ENCODE peak calls at places on chromosomes 12 and 14, in ten cellular contexts. One of them, this sample, is unnamed.
A peak's percentile ranks its signal among the peaks of the same experiment; 100 is the strongest.

GRCh38 chr14:65330416-65330815 is 82.1 kb upstream of the FUT8 start:
- DNase-seq in pancreas: no peak
- DNase-seq in gastrocnemius medialis: no peak
- DNase-seq in small intestine: no peak
- DNase-seq in colonic mucosa: no peak
- DNase-seq in neuronal stem cell: no peak
- DNase-seq in right atrium auricular region: no peak
- DNase-seq in H7: no peak
- DNase-seq in cardiac muscle cell: no peak
- DNase-seq in heart right ventricle: no peak
- DNase-seq in this sample: no peak

GRCh38 chr12:53268637-53269562 is 801 bp downstream of the ESPL1 start:
- DNase-seq in pancreas: no peak
- DNase-seq in gastrocnemius medialis: no peak
- DNase-seq in small intestine: no peak
- DNase-seq in colonic mucosa: no peak
- DNase-seq in neuronal stem cell: no peak
- DNase-seq in right atrium auricular region: no peak
- DNase-seq in H7: peak; percentile 73
- DNase-seq in cardiac muscle cell: no peak
- DNase-seq in heart right ventricle: no peak
- DNase-seq in this sample: no peak

GRCh38 chr14:30005114-30005698 is 77.6 kb upstream of the PRKD1 start:
- DNase-seq in pancreas: no peak
- DNase-seq in gastrocnemius medialis: no peak
- DNase-seq in small intestine: peak; percentile 80
- DNase-seq in colonic mucosa: no peak
- DNase-seq in neuronal stem cell: peak; percentile 29
- DNase-seq in right atrium auricular region: no peak
- DNase-seq in H7: peak; percentile 48
- DNase-seq in cardiac muscle cell: peak; percentile 86
- DNase-seq in heart right ventricle: no peak
- DNase-seq in this sample: no peak

GRCh38 chr14:94363171-94363624 is 25.2 kb downstream of the SERPINA1 start:
- DNase-seq in pancreas: no peak
- DNase-seq in gastrocnemius medialis: no peak
- DNase-seq in small intestine: no peak
- DNase-seq in colonic mucosa: no peak
- DNase-seq in neuronal stem cell: no peak
- DNase-seq in right atrium auricular region: no peak
- DNase-seq in H7: peak; percentile 35
- DNase-seq in cardiac muscle cell: no peak
- DNase-seq in heart right ventricle: no peak
- DNase-seq in this sample: no peak

GRCh38 chr14:91229743-91230200 is 14.7 kb downstream of the GPR68 start:
- DNase-seq in pancreas: no peak
- DNase-seq in gastrocnemius medialis: no peak
- DNase-seq in small intestine: peak; percentile 64
- DNase-seq in colonic mucosa: no peak
- DNase-seq in neuronal stem cell: no peak
- DNase-seq in right atrium auricular region: no peak
- DNase-seq in H7: no peak
- DNase-seq in cardiac muscle cell: peak; percentile 47
- DNase-seq in heart right ventricle: no peak
- DNase-seq in this sample: peak; percentile 48

GRCh38 chr14:32576088-32576795 is 247.1 kb downstream of the AKAP6 start:
- DNase-seq in pancreas: peak; percentile 21
- DNase-seq in gastrocnemius medialis: peak; percentile 35
- DNase-seq in small intestine: peak; percentile 60
- DNase-seq in colonic mucosa: peak; percentile 55
- DNase-seq in neuronal stem cell: peak; percentile 49
- DNase-seq in right atrium auricular region: peak; percentile 64
- DNase-seq in H7: peak; percentile 32
- DNase-seq in cardiac muscle cell: peak; percentile 79
- DNase-seq in heart right ventricle: no peak
- DNase-seq in this sample: peak; percentile 7

GRCh38 chr12:123126294-123127144 is 24.4 kb downstream of the PITPNM2 start:
- DNase-seq in pancreas: no peak
- DNase-seq in gastrocnemius medialis: peak; percentile 53
- DNase-seq in small intestine: no peak
- DNase-seq in colonic mucosa: no peak
- DNase-seq in neuronal stem cell: no peak
- DNase-seq in right atrium auricular region: peak; percentile 87
- DNase-seq in H7: peak; percentile 49
- DNase-seq in cardiac muscle cell: peak; percentile 97
- DNase-seq in heart right ventricle: no peak
- DNase-seq in this sample: no peak

GRCh38 chr14:34227834-34228662 is 234.0 kb downstream of the SPTSSA start:
- DNase-seq in pancreas: peak; percentile 23
- DNase-seq in gastrocnemius medialis: peak; percentile 49
- DNase-seq in small intestine: peak; percentile 63
- DNase-seq in colonic mucosa: peak; percentile 80
- DNase-seq in neuronal stem cell: peak; percentile 57
- DNase-seq in right atrium auricular region: peak; percentile 69
- DNase-seq in H7: peak; percentile 80
- DNase-seq in cardiac muscle cell: peak; percentile 64
- DNase-seq in heart right ventricle: peak; percentile 53
- DNase-seq in this sample: peak; percentile 32

GRCh38 chr12:6332459-6332858 is 9.4 kb downstream of the TNFRSF1A start:
- DNase-seq in pancreas: no peak
- DNase-seq in gastrocnemius medialis: no peak
- DNase-seq in small intestine: peak; percentile 58
- DNase-seq in colonic mucosa: no peak
- DNase-seq in neuronal stem cell: no peak
- DNase-seq in right atrium auricular region: no peak
- DNase-seq in H7: no peak
- DNase-seq in cardiac muscle cell: peak; percentile 88
- DNase-seq in heart right ventricle: no peak
- DNase-seq in this sample: no peak

GRCh38 chr12:27626239-27626638 is 70.0 kb upstream of the REP15 start:
- DNase-seq in pancreas: no peak
- DNase-seq in gastrocnemius medialis: no peak
- DNase-seq in small intestine: no peak
- DNase-seq in colonic mucosa: no peak
- DNase-seq in neuronal stem cell: no peak
- DNase-seq in right atrium auricular region: no peak
- DNase-seq in H7: no peak
- DNase-seq in cardiac muscle cell: no peak
- DNase-seq in heart right ventricle: no peak
- DNase-seq in this sample: no peak

GRCh38 chr12:122882908-122883563 is 12.9 kb downstream of the VPS37B start:
- DNase-seq in pancreas: no peak
- DNase-seq in gastrocnemius medialis: no peak
- DNase-seq in small intestine: no peak
- DNase-seq in colonic mucosa: no peak
- DNase-seq in neuronal stem cell: no peak
- DNase-seq in right atrium auricular region: no peak
- DNase-seq in H7: no peak
- DNase-seq in cardiac muscle cell: no peak
- DNase-seq in heart right ventricle: no peak
- DNase-seq in this sample: no peak

GRCh38 chr12:82522762-82523161 is 163.9 kb upstream of the TMTC2 start:
- DNase-seq in pancreas: peak; percentile 71
- DNase-seq in gastrocnemius medialis: no peak
- DNase-seq in small intestine: no peak
- DNase-seq in colonic mucosa: no peak
- DNase-seq in neuronal stem cell: no peak
- DNase-seq in right atrium auricular region: no peak
- DNase-seq in H7: no peak
- DNase-seq in cardiac muscle cell: no peak
- DNase-seq in heart right ventricle: no peak
- DNase-seq in this sample: no peak

DNA sequence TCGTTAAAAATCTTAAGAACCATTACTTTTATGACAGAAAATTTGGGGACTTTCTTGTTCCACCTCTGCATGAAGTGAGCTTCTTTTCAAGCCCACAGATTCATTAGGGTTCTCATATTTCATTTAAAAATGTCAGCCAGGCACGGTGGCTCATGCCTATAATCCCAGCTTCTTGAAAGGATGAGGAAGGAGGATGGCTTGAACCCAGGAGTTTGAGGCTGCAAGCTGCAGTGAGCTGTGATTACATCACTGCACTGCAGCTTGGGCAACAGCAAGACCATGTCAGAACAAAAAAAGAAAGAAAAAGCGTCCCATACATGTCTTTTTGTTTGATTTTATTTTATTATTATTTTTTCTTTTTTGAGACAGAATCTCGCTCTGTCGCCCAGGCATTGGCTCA is 43.4 kb upstream of the ATF1 start:
- DNase-seq in pancreas: no peak
- DNase-seq in gastrocnemius medialis: no peak
- DNase-seq in small intestine: no peak
- DNase-seq in colonic mucosa: no peak
- DNase-seq in neuronal stem cell: no peak
- DNase-seq in right atrium auricular region: no peak
- DNase-seq in H7: no peak
- DNase-seq in cardiac muscle cell: no peak
- DNase-seq in heart right ventricle: no peak
- DNase-seq in this sample: no peak
- H3K27me3 ChIP-seq in pancreas: no peaks in the 10 kb centered on the region
- H3K27me3 ChIP-seq in gastrocnemius medialis: no peaks in the 10 kb centered on the region
- H3K27me3 ChIP-seq in small intestine: no peaks in the 10 kb centered on the region
- H3K27me3 ChIP-seq in colonic mucosa: no peaks in the 10 kb centered on the region
- H3K27me3 ChIP-seq in neuronal stem cell: no peaks in the 10 kb centered on the region
- H3K27me3 ChIP-seq in right atrium auricular region: no peaks in the 10 kb centered on the region
- H3K27me3 ChIP-seq in H7: no peaks in the 10 kb centered on the region
- H3K27me3 ChIP-seq in cardiac muscle cell: no peaks in the 10 kb centered on the region
- H3K27me3 ChIP-seq in heart right ventricle: no peaks in the 10 kb centered on the region
- H3K27me3 ChIP-seq in this sample: no peaks in the 10 kb centered on the region

GRCh38 chr14:37588667-37588955 is 6.4 kb downstream of the FOXA1 start:
- DNase-seq in pancreas: no peak
- DNase-seq in gastrocnemius medialis: no peak
- DNase-seq in small intestine: no peak
- DNase-seq in colonic mucosa: peak; percentile 55
- DNase-seq in neuronal stem cell: no peak
- DNase-seq in right atrium auricular region: no peak
- DNase-seq in H7: no peak
- DNase-seq in cardiac muscle cell: no peak
- DNase-seq in heart right ventricle: no peak
- DNase-seq in this sample: no peak

GRCh38 chr14:37590096-37590809 is 4.8 kb downstream of the FOXA1 start:
- DNase-seq in pancreas: no peak
- DNase-seq in gastrocnemius medialis: no peak
- DNase-seq in small intestine: peak; percentile 32
- DNase-seq in colonic mucosa: no peak
- DNase-seq in neuronal stem cell: no peak
- DNase-seq in right atrium auricular region: no peak
- DNase-seq in H7: no peak
- DNase-seq in cardiac muscle cell: no peak
- DNase-seq in heart right ventricle: no peak
- DNase-seq in this sample: no peak

GRCh38 chr14:37590810-37591139 is 4.3 kb downstream of the FOXA1 start:
- DNase-seq in pancreas: no peak
- DNase-seq in gastrocnemius medialis: no peak
- DNase-seq in small intestine: no peak
- DNase-seq in colonic mucosa: no peak
- DNase-seq in neuronal stem cell: no peak
- DNase-seq in right atrium auricular region: no peak
- DNase-seq in H7: no peak
- DNase-seq in cardiac muscle cell: no peak
- DNase-seq in heart right ventricle: no peak
- DNase-seq in this sample: no peak

GRCh38 chr14:37587881-37588666 is 7.0 kb downstream of the FOXA1 start:
- DNase-seq in pancreas: no peak
- DNase-seq in gastrocnemius medialis: no peak
- DNase-seq in small intestine: peak; percentile 48
- DNase-seq in colonic mucosa: no peak
- DNase-seq in neuronal stem cell: no peak
- DNase-seq in right atrium auricular region: no peak
- DNase-seq in H7: peak; percentile 87
- DNase-seq in cardiac muscle cell: no peak
- DNase-seq in heart right ventricle: no peak
- DNase-seq in this sample: no peak

DNA sequence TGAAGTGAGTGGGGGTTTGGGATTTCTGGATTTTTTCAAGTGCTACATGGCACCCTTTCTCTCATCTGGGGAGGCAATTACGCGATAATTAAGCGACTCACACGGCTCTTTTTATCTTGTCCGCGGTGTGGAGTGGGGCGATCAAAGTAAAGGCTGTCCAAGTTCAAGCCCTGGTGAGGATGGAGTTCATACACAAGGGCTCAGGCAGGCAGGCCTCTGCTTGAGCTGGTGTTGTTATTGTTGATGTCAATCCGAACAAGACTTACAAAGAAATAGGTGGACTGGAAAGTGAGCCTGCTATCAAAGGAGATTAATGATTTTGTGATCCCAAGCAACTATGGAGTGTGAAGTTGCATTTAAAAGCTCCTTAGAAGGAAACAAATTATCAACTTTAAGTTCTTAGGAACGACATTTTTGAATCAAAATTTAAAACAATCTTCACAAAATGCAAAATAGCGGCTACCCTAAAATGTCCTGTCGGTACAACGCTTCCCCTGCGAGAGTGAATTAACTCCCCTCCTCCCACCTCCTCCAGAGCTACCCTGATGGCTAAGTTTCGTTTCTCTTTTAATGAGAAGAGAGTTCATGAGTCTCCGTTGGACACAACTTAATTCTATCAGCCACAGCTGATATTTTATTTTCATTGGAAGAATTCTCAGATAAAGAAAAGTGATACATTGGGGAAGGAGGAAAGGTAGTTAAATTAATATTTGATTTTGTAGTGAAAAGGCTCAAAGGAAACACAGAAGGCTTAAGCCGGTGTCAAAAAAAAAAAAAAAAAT is 5.9 kb downstream of the FOXA1 start:
- DNase-seq in pancreas: no peak
- DNase-seq in gastrocnemius medialis: no peak
- DNase-seq in small intestine: peak; percentile 60
- DNase-seq in colonic mucosa: peak; percentile 42
- DNase-seq in neuronal stem cell: no peak
- DNase-seq in right atrium auricular region: no peak
- DNase-seq in H7: no peak
- DNase-seq in cardiac muscle cell: no peak
- DNase-seq in heart right ventricle: no peak
- DNase-seq in this sample: no peak
- H3K27me3 ChIP-seq in pancreas: peaks cover 12% of the 10 kb centered on the region
- H3K27me3 ChIP-seq in gastrocnemius medialis: peaks cover 100% of the 10 kb centered on the region
- H3K27me3 ChIP-seq in small intestine: peaks cover 33% of the 10 kb centered on the region
- H3K27me3 ChIP-seq in colonic mucosa: peaks cover 17% of the 10 kb centered on the region
- H3K27me3 ChIP-seq in neuronal stem cell: peaks cover 98% of the 10 kb centered on the region
- H3K27me3 ChIP-seq in right atrium auricular region: peaks cover 70% of the 10 kb centered on the region
- H3K27me3 ChIP-seq in H7: peaks cover 99% of the 10 kb centered on the region
- H3K27me3 ChIP-seq in cardiac muscle cell: peaks cover 100% of the 10 kb centered on the region
- H3K27me3 ChIP-seq in heart right ventricle: peaks cover 100% of the 10 kb centered on the region
- H3K27me3 ChIP-seq in this sample: peaks cover 92% of the 10 kb centered on the region

GRCh38 chr14:28361486-28361885 is 405.1 kb upstream of the FOXG1 start:
- DNase-seq in pancreas: no peak
- DNase-seq in gastrocnemius medialis: no peak
- DNase-seq in small intestine: no peak
- DNase-seq in colonic mucosa: no peak
- DNase-seq in neuronal stem cell: no peak
- DNase-seq in right atrium auricular region: no peak
- DNase-seq in H7: no peak
- DNase-seq in cardiac muscle cell: no peak
- DNase-seq in heart right ventricle: no peak
- DNase-seq in this sample: no peak
- H3K27me3 ChIP-seq in pancreas: no peaks in the 10 kb centered on the region
- H3K27me3 ChIP-seq in gastrocnemius medialis: no peaks in the 10 kb centered on the region
- H3K27me3 ChIP-seq in small intestine: no peaks in the 10 kb centered on the region
- H3K27me3 ChIP-seq in colonic mucosa: no peaks in the 10 kb centered on the region
- H3K27me3 ChIP-seq in neuronal stem cell: no peaks in the 10 kb centered on the region
- H3K27me3 ChIP-seq in right atrium auricular region: no peaks in the 10 kb centered on the region
- H3K27me3 ChIP-seq in H7: no peaks in the 10 kb centered on the region
- H3K27me3 ChIP-seq in cardiac muscle cell: no peaks in the 10 kb centered on the region
- H3K27me3 ChIP-seq in heart right ventricle: no peaks in the 10 kb centered on the region
- H3K27me3 ChIP-seq in this sample: no peaks in the 10 kb centered on the region

GRCh38 chr12:57631566-57632368 is 1.2 kb downstream of the B4GALNT1 start:
- DNase-seq in pancreas: no peak
- DNase-seq in gastrocnemius medialis: no peak
- DNase-seq in small intestine: no peak
- DNase-seq in colonic mucosa: no peak
- DNase-seq in neuronal stem cell: no peak
- DNase-seq in right atrium auricular region: peak; percentile 40
- DNase-seq in H7: peak; percentile 81
- DNase-seq in cardiac muscle cell: no peak
- DNase-seq in heart right ventricle: no peak
- DNase-seq in this sample: no peak
- H3K27me3 ChIP-seq in pancreas: no peaks in the 10 kb centered on the region
- H3K27me3 ChIP-seq in gastrocnemius medialis: peaks cover 3% of the 10 kb centered on the region
- H3K27me3 ChIP-seq in small intestine: peaks cover 32% of the 10 kb centered on the region
- H3K27me3 ChIP-seq in colonic mucosa: peaks cover 56% of the 10 kb centered on the region
- H3K27me3 ChIP-seq in neuronal stem cell: peaks cover 4% of the 10 kb centered on the region
- H3K27me3 ChIP-seq in right atrium auricular region: peaks cover 3% of the 10 kb centered on the region
- H3K27me3 ChIP-seq in H7: peaks cover 79% of the 10 kb centered on the region
- H3K27me3 ChIP-seq in cardiac muscle cell: peaks cover 98% of the 10 kb centered on the region
- H3K27me3 ChIP-seq in heart right ventricle: peaks cover 59% of the 10 kb centered on the region
- H3K27me3 ChIP-seq in this sample: peaks cover 68% of the 10 kb centered on the region

This sample was measured in CD4-positive, alpha-beta T cell.